ENCODE peak calls at places on chromosomes 5 and 9, in eight cellular contexts. W is putamen, H is DMS79 treated with DMSO at 0.1 percent for 48 hours, A is adipocyte, M is GM03348, N is B cell, X is BJ, T is SJSA1. Z is an unnamed sample.

GRCh38 chr5:21263361-21263760 is 1275.4 kb upstream of the CDH18 start:
- DNase-seq in W (no peak), H (no peak), A (peak), M (no peak), N (no peak), X (no peak), T (no peak), Z (no peak)

GRCh38 chr9:72661401-72662135 is 140.2 kb downstream of the TMC1 start:
- DNase-seq in W (no peak), H (no peak), A (peak), M (peak), N (no peak), X (peak), T (no peak), Z (no peak)

GRCh38 chr9:111232997-111233790 is 96.8 kb downstream of the OR2K2 start:
- DNase-seq in W (no peak), H (no peak), A (peak), M (peak), N (no peak), X (no peak), T (no peak), Z (no peak)

GRCh38 chr9:115930472-115930871 is 223.1 kb upstream of the PAPPA start:
- DNase-seq in W (no peak), H (no peak), A (no peak), M (no peak), N (no peak), X (no peak), T (no peak), Z (no peak)

GRCh38 chr5:31854181-31854624 is 215.3 kb downstream of the PDZD2 start:
- DNase-seq in W (no peak), H (no peak), A (peak), M (peak), N (no peak), X (no peak), T (no peak), Z (peak)

GRCh38 chr9:17802249-17802857 is 223.5 kb downstream of the SH3GL2 start:
- DNase-seq in W (no peak), H (no peak), A (peak), M (peak), N (no peak), X (no peak), T (no peak), Z (no peak)

GRCh38 chr9:118028225-118028624 is 324.0 kb downstream of the TLR4 start:
- DNase-seq in W (no peak), H (no peak), A (no peak), M (no peak), N (no peak), X (no peak), T (no peak), Z (no peak)

GRCh38 chr9:107173422-107174180 is 109.5 kb upstream of the RAD23B start:
- DNase-seq in W (no peak), H (no peak), A (no peak), M (no peak), N (no peak), X (no peak), T (no peak), Z (no peak)

GRCh38 chr5:150641006-150641570 is 628 bp downstream of the SYNPO start:
- DNase-seq in W (no peak), H (no peak), A (peak), M (peak), N (no peak), X (no peak), T (peak), Z (no peak)

GRCh38 chr9:92716557-92716956 is 46.6 kb upstream of the IPPK start:
- DNase-seq in W (no peak), H (peak), A (peak), M (peak), N (peak), X (no peak), T (peak), Z (no peak)

GRCh38 chr9:126228779-126229444 is 97.7 kb upstream of the MVB12B start:
- DNase-seq in W (peak), H (peak), A (peak), M (peak), N (peak), X (no peak), T (peak), Z (peak)

GRCh38 chr9:136657975-136658848 is 4.5 kb upstream of the EGFL7 start:
- DNase-seq in W (no peak), H (no peak), A (no peak), M (no peak), N (no peak), X (no peak), T (no peak), Z (no peak)

GRCh38 chr5:141192110-141192725 is at the start of gene PCDHB10:
- DNase-seq in W (peak), H (no peak), A (peak), M (peak), N (peak), X (no peak), T (peak), Z (peak)

GRCh38 chr5:1447772-1448361 is 2.6 kb upstream of the SLC6A3 start:
- DNase-seq in W (no peak), H (no peak), A (no peak), M (no peak), N (no peak), X (no peak), T (peak), Z (no peak)

GRCh38 chr9:118594428-118594827 is 774.8 kb downstream of the BRINP1 start:
- DNase-seq in W (no peak), H (no peak), A (no peak), M (no peak), N (no peak), X (no peak), T (no peak), Z (no peak)

GRCh38 chr9:34989056-34989945 is at the start of gene DNAJB5:
- DNase-seq in W (peak), H (peak), A (peak), M (peak), N (peak), X (peak), T (peak), Z (peak)

GRCh38 chr9:97554566-97555075 is 53.2 kb downstream of the TMOD1 start:
- DNase-seq in W (no peak), H (no peak), A (no peak), M (no peak), N (no peak), X (no peak), T (no peak), Z (no peak)

GRCh38 chr9:18366184-18366583 is 107.8 kb upstream of the ADAMTSL1 start:
- DNase-seq in W (no peak), H (no peak), A (no peak), M (no peak), N (no peak), X (no peak), T (no peak), Z (no peak)